ENCODE peak calls at places on chromosomes 3 and 15, in nine cellular contexts. O, B, S, Z, A, I, M, T and W are unnamed samples.

GRCh38 chr15:100900136-100900894 is 18.8 kb upstream of the LRRK1 start:
- DNase-seq in O (no peak), B (no peak), S (peak; percentile 68), Z (no peak), A (no peak), I (no peak), M (no peak), T (no peak), W (no peak)

GRCh38 chr3:42780398-42780797 is 7.3 kb upstream of the CCDC13 start:
- DNase-seq in O (no peak), B (no peak), S (no peak), Z (no peak), A (no peak), I (no peak), M (no peak), T (no peak), W (no peak)

GRCh38 chr15:47727137-47727536 is 9.8 kb downstream of the SEMA6D start:
- DNase-seq in O (no peak), B (no peak), S (no peak), Z (no peak), A (no peak), I (no peak), M (no peak), T (no peak), W (no peak)

GRCh38 chr3:62051506-62051905 is 321.8 kb downstream of the FEZF2 start:
- DNase-seq in O (peak; percentile 24), B (no peak), S (peak; percentile 47), Z (peak; percentile 20), A (peak; percentile 27), I (peak; percentile 43), M (peak; percentile 39), T (no peak), W (no peak)

GRCh38 chr3:128278761-128279593 is 125.7 kb downstream of the EEFSEC start:
- DNase-seq in O (peak; percentile 82), B (peak; percentile 80), S (peak; percentile 25), Z (peak; percentile 92), A (no peak), I (peak; percentile 94), M (peak; percentile 92), T (peak; percentile 86), W (peak; percentile 98)

GRCh38 chr3:9088431-9089353 is 125.4 kb upstream of the RAD18 start:
- DNase-seq in O (no peak), B (no peak), S (peak; percentile 26), Z (no peak), A (no peak), I (peak; percentile 70), M (peak; percentile 92), T (peak; percentile 35), W (peak; percentile 33)

GRCh38 chr3:194091141-194091540 is 44.8 kb upstream of the HES1 start:
- DNase-seq in O (peak; percentile 72), B (no peak), S (no peak), Z (peak; percentile 59), A (no peak), I (no peak), M (no peak), T (no peak), W (no peak)

GRCh38 chr3:11764931-11765363 is 81.7 kb downstream of the TAMM41 start:
- DNase-seq in O (peak; percentile 84), B (no peak), S (no peak), Z (peak; percentile 44), A (peak; percentile 64), I (peak; percentile 38), M (peak; percentile 81), T (no peak), W (peak; percentile 67)

DNA sequence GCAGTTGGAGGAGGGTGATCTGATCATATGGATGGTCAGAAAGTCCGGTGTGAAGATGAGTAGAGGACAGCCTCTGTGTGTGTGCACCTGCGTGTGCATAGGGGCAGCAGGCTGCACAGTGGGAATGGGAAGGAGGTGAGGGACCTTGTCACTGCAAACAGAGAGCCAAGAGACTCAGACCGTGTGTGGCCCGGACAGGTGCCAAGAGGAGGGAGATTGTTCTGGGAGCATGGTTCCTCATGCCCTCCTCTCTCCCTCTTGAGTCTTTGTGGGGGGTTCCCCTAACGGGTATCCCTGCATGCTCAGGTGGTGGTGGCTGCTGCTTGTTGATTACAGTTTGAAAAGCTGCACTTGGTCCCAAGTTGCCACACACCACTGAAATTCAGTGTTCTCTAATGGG is 68.8 kb downstream of the CHRNA7 start:
- DNase-seq in O (no peak), B (no peak), S (no peak), Z (no peak), A (no peak), I (no peak), M (no peak), T (no peak), W (no peak)
- TF ChIP-seq CTCF in O (no peak), B (no peak), S (no peak), Z (no peak), A (no peak), I (no peak), M (no peak), T (no peak), W (no peak)

GRCh38 chr3:45038096-45038455 is 12.0 kb downstream of the CLEC3B start:
- DNase-seq in O (no peak), B (no peak), S (no peak), Z (no peak), A (no peak), I (no peak), M (no peak), T (no peak), W (no peak)

GRCh38 chr3:45033799-45034198 is 7.7 kb downstream of the CLEC3B start:
- DNase-seq in O (no peak), B (no peak), S (no peak), Z (no peak), A (no peak), I (no peak), M (no peak), T (no peak), W (no peak)

GRCh38 chr3:45034612-45035252 is 8.6 kb downstream of the CLEC3B start:
- DNase-seq in O (no peak), B (peak; percentile 71), S (peak; percentile 62), Z (no peak), A (no peak), I (no peak), M (no peak), T (peak; percentile 34), W (no peak)

GRCh38 chr3:45032113-45032512 is 6.0 kb downstream of the CLEC3B start:
- DNase-seq in O (no peak), B (no peak), S (no peak), Z (no peak), A (no peak), I (no peak), M (no peak), T (no peak), W (no peak)

DNA sequence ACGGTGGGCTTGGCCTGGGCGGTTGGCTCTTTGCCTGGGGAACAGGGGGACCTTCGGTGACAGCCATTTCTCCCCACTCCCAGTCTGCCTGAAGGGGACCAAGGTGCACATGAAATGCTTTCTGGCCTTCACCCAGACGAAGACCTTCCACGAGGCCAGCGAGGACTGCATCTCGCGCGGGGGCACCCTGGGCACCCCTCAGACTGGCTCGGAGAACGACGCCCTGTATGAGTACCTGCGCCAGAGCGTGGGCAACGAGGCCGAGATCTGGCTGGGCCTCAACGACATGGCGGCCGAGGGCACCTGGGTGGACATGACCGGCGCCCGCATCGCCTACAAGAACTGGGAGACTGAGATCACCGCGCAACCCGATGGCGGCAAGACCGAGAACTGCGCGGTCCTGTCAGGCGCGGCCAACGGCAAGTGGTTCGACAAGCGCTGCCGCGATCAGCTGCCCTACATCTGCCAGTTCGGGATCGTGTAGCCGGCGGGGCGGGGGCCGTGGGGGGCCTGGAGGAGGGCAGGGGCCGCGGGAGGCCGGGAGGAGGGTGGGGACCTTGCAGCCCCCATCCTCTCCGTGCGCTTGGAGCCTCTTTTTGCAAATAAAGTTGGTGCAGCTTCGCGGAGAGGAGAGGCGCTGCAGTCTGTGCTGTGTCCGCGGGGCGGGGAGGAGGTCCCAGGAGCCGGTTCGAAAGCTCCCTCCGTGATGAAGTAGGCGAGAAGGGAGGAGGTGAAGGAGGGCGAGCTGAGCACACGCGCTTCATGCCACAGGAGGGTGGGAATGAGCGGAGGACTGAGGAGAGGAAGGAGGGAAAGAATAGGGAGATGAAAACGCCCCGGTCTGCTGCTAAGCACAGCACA is 9.6 kb downstream of the CLEC3B start:
- DNase-seq in O (peak; percentile 35), B (no peak), S (no peak), Z (peak; percentile 35), A (no peak), I (peak; percentile 48), M (peak; percentile 38), T (peak; percentile 57), W (peak; percentile 57)
- H3K4me3 ChIP-seq in O (peak overlapping the region; percentile 29), B (peak overlapping the region; percentile 55), S (peak overlapping the region; percentile 32), Z (peak overlapping the region; percentile 41), A (no peak overlapping the region), I (peak overlapping the region; percentile 27), M (peak overlapping the region; percentile 40), T (peak overlapping the region; percentile 41), W (peak overlapping the region; percentile 24)

GRCh38 chr3:52150357-52150756 is 3.9 kb downstream of the POC1A start:
- DNase-seq in O (no peak), B (no peak), S (no peak), Z (no peak), A (no peak), I (no peak), M (no peak), T (no peak), W (no peak)

GRCh38 chr3:52150860-52151259 is 3.4 kb downstream of the POC1A start:
- DNase-seq in O (no peak), B (no peak), S (no peak), Z (no peak), A (no peak), I (no peak), M (no peak), T (no peak), W (no peak)

GRCh38 chr3:52154135-52155094 is at the start of gene POC1A:
- DNase-seq in O (peak; percentile 98), B (peak; percentile 96), S (peak; percentile 97), Z (peak; percentile 99), A (peak; percentile 97), I (peak; percentile 98), M (peak; percentile 98), T (peak; percentile 97), W (peak; percentile 96)

GRCh38 chr3:52155912-52156311 is 1.7 kb upstream of the POC1A start:
- DNase-seq in O (no peak), B (no peak), S (no peak), Z (no peak), A (no peak), I (no peak), M (no peak), T (no peak), W (no peak)

DNA sequence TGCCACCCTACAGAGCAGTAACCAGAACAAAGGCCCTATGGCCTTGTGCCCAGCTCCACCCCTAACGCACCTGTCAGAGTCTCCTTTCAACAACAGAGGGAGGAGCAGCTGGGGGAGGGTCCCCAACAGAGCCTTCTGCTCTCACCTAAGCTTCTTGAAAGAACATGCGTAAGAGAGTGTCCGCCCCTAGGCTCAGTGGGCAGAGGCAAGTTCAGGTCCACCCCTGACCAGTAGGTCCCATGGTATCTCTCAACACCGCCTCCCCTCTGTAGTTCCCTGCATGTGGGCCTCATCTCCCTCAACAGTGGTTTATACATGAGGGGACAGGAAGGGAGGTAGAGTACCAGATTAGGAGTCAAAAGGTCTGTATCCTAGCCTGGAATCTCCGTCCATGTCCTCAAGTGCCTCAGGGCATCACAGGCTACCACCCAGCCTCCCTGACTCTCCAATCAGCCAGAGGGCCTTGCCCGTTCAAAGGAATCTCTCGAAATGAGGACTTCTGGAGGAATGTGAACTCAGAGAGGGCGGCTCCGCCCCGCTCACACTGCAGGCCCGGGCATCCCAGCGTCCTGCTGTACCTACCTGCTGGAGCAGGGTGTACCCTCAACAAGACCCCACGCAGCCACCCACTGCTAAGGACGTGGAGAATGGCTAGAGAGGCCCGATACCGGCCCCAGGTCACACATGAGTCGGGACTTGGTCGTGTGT is 680 bp downstream of the POC1A start:
- DNase-seq in O (peak; percentile 11), B (no peak), S (peak; percentile 59), Z (no peak), A (peak; percentile 55), I (no peak), M (peak; percentile 19), T (peak; percentile 25), W (peak; percentile 75)
- TF ChIP-seq CTCF in O (no peak), B (no peak), S (no peak), Z (no peak), A (no peak), I (no peak), M (no peak), T (no peak), W (no peak)

GRCh38 chr3:98534734-98535133 is 3.0 kb downstream of the GPR15 start:
- DNase-seq in O (no peak), B (no peak), S (no peak), Z (no peak), A (no peak), I (no peak), M (no peak), T (no peak), W (no peak)

GRCh38 chr3:98540346-98540745 is 8.6 kb downstream of the GPR15 start:
- DNase-seq in O (no peak), B (no peak), S (no peak), Z (no peak), A (no peak), I (no peak), M (no peak), T (no peak), W (no peak)

GRCh38 chr3:98534168-98534567 is 2.4 kb downstream of the GPR15 start:
- DNase-seq in O (no peak), B (no peak), S (no peak), Z (no peak), A (no peak), I (no peak), M (no peak), T (no peak), W (no peak)

GRCh38 chr3:98532709-98533571 is 1.2 kb downstream of the GPR15 start:
- DNase-seq in O (no peak), B (no peak), S (no peak), Z (no peak), A (no peak), I (no peak), M (no peak), T (no peak), W (no peak)

GRCh38 chr3:98536456-98537017 is 4.8 kb downstream of the GPR15 start:
- DNase-seq in O (no peak), B (no peak), S (no peak), Z (no peak), A (no peak), I (no peak), M (no peak), T (no peak), W (no peak)
- H3K4me3 ChIP-seq in O (no peak overlapping the region), B (no peak overlapping the region), S (no peak overlapping the region), Z (no peak overlapping the region), A (peak overlapping the region; percentile 23), I (no peak overlapping the region), M (no peak overlapping the region), T (no peak overlapping the region), W (no peak overlapping the region)